ENCODE peak calls at places on chromosomes 1 and 21, in four cellular contexts. A is kidney epithelial cell, N is mammary epithelial cell, W is uterus. K is an unnamed sample.

GRCh38 chr1:22662318-22662717 is 9.3 kb downstream of the C1QB start:
- DNase-seq in A (no peak), N (peak; percentile 2), W (no peak), K (no peak)

GRCh38 chr1:118928739-118929554 is 59.2 kb downstream of the TBX15 start:
- DNase-seq in A (no peak), N (peak; percentile 34), W (no peak), K (peak; percentile 25)

GRCh38 chr1:147202576-147202975 is 22.6 kb downstream of the FMO5 start:
- DNase-seq in A (no peak), N (peak; percentile 37), W (no peak), K (no peak)

GRCh38 chr1:62509028-62509427 is 72.2 kb downstream of the USP1 start:
- DNase-seq in A (no peak), N (no peak), W (no peak), K (no peak)

GRCh38 chr1:226123212-226123560 is 60.7 kb downstream of the H3-3A start:
- DNase-seq in A (no peak), N (no peak), W (no peak), K (no peak)

GRCh38 chr21:29095203-29095602 is 21.8 kb upstream of the CCT8 start:
- DNase-seq in A (no peak), N (no peak), W (no peak), K (no peak)

GRCh38 chr1:147924813-147925212 is 3.4 kb upstream of the GPR89B start:
- DNase-seq in A (no peak), N (peak; percentile 6), W (no peak), K (no peak)

GRCh38 chr1:225602590-225603206 is 50.2 kb downstream of the ENAH start:
- DNase-seq in A (no peak), N (no peak), W (no peak), K (no peak)

GRCh38 chr1:211752951-211753486 is 77.5 kb downstream of the LPGAT1 start:
- DNase-seq in A (no peak), N (no peak), W (no peak), K (no peak)

GRCh38 chr1:117606608-117607261 is 887 bp downstream of the TENT5C start:
- DNase-seq in A (no peak), N (peak; percentile 53), W (peak; percentile 60), K (no peak)

GRCh38 chr1:75097686-75098085 is 36.5 kb upstream of the LHX8 start:
- DNase-seq in A (no peak), N (peak; percentile 55), W (no peak), K (no peak)

GRCh38 chr1:15288173-15288926 is 41.3 kb downstream of the FHAD1 start:
- DNase-seq in A (no peak), N (no peak), W (no peak), K (no peak)

DNA sequence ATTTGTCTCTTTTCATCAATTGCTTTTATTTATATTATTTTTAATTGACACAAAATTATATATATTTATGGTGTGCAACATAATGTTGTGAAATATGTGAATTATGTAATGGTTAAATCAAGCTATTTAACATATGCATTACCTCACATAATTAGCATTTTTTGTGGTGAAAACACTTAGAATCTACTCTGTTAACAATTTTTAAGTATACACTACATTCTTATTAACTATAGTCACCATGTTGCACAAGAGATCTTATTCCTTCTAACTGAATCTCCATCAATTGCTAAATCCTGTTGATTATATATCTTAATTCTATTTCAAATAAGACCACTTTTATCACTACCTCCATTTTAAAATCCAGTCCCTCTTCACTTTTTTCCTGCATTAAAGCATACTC is 42.5 kb downstream of the PLPPR5 start:
- DNase-seq in A (no peak), N (no peak), W (no peak), K (no peak)
- TF ChIP-seq CTCF in A (no peak), N (no peak), W (no peak), K (no peak)

DNA sequence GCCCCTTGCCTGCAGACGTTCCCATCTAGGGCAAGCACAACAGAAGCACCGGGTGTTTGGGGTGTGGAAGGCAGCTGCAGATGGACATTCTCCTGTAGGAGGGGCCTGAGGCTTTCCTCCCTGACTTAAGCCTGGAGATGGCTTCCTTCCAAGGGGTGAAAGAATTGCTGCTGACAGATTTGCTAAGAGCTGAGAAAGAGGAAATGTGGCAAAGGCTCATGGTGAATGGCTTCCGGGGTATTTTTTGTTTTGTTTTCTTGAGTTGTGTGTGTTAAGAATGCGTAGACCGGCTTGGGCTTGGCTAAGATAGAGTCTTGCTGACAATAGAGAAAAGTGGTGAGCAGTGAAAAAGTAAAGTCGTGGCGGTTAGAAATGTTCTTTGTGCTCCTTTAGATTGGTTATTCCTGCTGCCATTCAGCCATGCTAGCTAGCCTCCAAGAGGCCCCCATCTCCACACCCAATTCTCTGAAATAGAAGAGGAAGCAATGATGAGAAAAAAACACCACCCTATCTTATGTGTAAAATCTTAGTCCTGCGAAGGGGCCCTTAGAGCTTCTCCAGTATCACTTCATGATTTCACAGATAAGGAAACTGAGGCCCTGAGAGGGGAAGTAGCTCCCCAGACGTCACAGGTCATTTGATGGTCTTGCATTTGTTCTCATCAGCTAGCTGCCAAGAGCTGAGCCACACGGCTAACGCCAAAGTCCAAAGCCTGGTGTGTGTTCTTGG is 36.9 kb downstream of the EIF2D start:
- DNase-seq in A (no peak), N (no peak), W (no peak), K (peak; percentile 80)
- H3K4me3 ChIP-seq in A (no peak overlapping the region), N (no peak overlapping the region), W (no peak overlapping the region), K (no peak overlapping the region)

GRCh38 chr1:150826299-150826698 is 18.2 kb upstream of the CTSK start:
- DNase-seq in A (no peak), N (no peak), W (no peak), K (no peak)

GRCh38 chr1:150832597-150832996 is 24.5 kb upstream of the CTSK start:
- DNase-seq in A (no peak), N (no peak), W (no peak), K (no peak)

DNA sequence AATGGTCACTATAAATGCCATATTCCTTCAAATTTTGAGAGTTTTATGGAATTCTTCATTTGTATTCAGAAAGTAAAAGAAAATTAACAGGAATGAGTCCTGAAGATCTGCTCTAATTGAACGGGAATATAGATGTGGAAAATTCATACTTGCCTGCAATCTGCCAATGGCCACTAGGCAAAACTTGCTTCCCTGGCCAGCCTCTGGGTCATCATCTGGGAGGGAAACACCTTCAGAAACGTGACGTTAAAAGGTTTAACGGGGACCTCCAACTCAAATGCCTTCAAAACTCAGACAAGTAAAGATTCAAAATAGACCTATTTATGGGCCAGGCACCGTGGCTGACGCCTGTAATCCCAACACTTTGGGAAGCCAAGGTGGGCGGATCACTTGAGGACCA is 21.7 kb upstream of the CTSK start:
- DNase-seq in A (no peak), N (no peak), W (no peak), K (no peak)
- TF ChIP-seq CTCF in A (no peak), N (peak; percentile 36), W (no peak), K (peak; percentile 22)

GRCh38 chr1:203486618-203487370 is 7.2 kb upstream of the OPTC start:
- DNase-seq in A (no peak), N (no peak), W (peak; percentile 54), K (no peak)
- H3K4me3 ChIP-seq in A (no peak overlapping the region), N (no peak overlapping the region), W (no peak overlapping the region), K (peak overlapping the region; percentile 26)

GRCh38 chr1:68819190-68819829 is 322.4 kb upstream of the DEPDC1 start:
- DNase-seq in A (peak; percentile 9), N (peak; percentile 8), W (no peak), K (no peak)
- TF ChIP-seq CTCF in A (peak; percentile 64), N (peak; percentile 51), W (peak; percentile 23), K (no peak)